ENCODE peak calls at places on chromosomes 3 and 15, in nine cellular contexts. O is H9, U is psoas muscle, L is HCT116, N is iPS DF 6.9, X is thoracic aorta, S is endothelial cell of umbilical vein, C is gastrocnemius medialis, J is substantia nigra. H is an unnamed sample.

GRCh38 chr3:74009961-74010859 is 385.5 kb upstream of the PDZRN3 start:
- DNase-seq in O (no peak), U (no peak), L (no peak), N (no peak), X (no peak), S (no peak), C (no peak), J (no peak), H (no peak)

GRCh38 chr3:109818081-109818480 is 480.7 kb upstream of the DPPA4 start:
- DNase-seq in O (no peak), U (no peak), L (no peak), N (no peak), X (no peak), S (no peak), C (no peak), J (no peak), H (no peak)

GRCh38 chr3:123791898-123792297 is 92.2 kb downstream of the MYLK start:
- DNase-seq in O (no peak), U (no peak), L (no peak), N (no peak), X (no peak), S (peak), C (no peak), J (no peak), H (no peak)

GRCh38 chr15:66388057-66388363 is 1.3 kb downstream of the MAP2K1 start:
- DNase-seq in O (no peak), U (no peak), L (no peak), N (no peak), X (no peak), S (no peak), C (no peak), J (no peak), H (no peak)

GRCh38 chr3:9130318-9131110 is 118.9 kb downstream of the SRGAP3 start:
- DNase-seq in O (no peak), U (no peak), L (no peak), N (no peak), X (no peak), S (no peak), C (no peak), J (no peak), H (no peak)

GRCh38 chr15:101397521-101398003 is 91.9 kb downstream of the PCSK6 start:
- DNase-seq in O (peak), U (no peak), L (no peak), N (no peak), X (no peak), S (no peak), C (no peak), J (no peak), H (peak)

GRCh38 chr3:186998937-186999368 is 68.6 kb downstream of the ST6GAL1 start:
- DNase-seq in O (peak), U (no peak), L (no peak), N (peak), X (no peak), S (no peak), C (no peak), J (no peak), H (no peak)

GRCh38 chr15:55535436-55535835 is 27.4 kb upstream of the DNAAF4 start:
- DNase-seq in O (no peak), U (no peak), L (no peak), N (no peak), X (no peak), S (no peak), C (no peak), J (no peak), H (no peak)

GRCh38 chr3:8607285-8608040 is 37.1 kb downstream of the SSUH2 start:
- DNase-seq in O (peak), U (peak), L (peak), N (no peak), X (no peak), S (peak), C (peak), J (peak), H (no peak)

GRCh38 chr15:45618813-45619212 is 16.0 kb upstream of the SQOR start:
- DNase-seq in O (no peak), U (no peak), L (no peak), N (no peak), X (no peak), S (no peak), C (no peak), J (no peak), H (no peak)

GRCh38 chr3:37652405-37652804 is 209.3 kb upstream of the CTDSPL start:
- DNase-seq in O (no peak), U (no peak), L (no peak), N (no peak), X (no peak), S (no peak), C (no peak), J (no peak), H (no peak)
- H3K27ac ChIP-seq in O (no peak), U (no peak), L (no peak), N (no peak), X (peak), S (no peak), C (no peak), J (no peak), H (no peak)

DNA sequence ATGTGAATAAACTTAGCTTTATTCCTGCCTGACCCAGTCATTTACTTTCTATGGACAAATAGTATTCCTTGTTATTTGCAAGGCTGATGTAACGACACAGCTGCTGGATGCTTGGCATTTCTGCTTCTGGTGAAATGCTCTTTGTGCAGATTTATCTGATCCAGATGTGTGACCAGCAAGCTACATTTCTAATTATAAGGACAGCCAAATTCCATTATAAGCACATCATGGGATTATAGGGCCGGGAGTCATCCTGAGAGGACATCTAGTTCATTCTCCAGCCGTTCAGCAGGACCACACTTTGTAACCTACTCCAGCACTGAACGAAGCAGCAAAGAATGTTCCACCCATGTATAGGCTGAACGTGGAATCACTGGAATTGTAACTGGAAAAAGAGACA is 42.9 kb downstream of the FNDC3B start:
- DNase-seq in O (no peak), U (peak), L (no peak), N (no peak), X (no peak), S (no peak), C (peak), J (no peak), H (peak)
- H3K27ac ChIP-seq in O (no peak), U (peak), L (no peak), N (no peak), X (peak), S (no peak), C (peak), J (no peak), H (peak)

DNA sequence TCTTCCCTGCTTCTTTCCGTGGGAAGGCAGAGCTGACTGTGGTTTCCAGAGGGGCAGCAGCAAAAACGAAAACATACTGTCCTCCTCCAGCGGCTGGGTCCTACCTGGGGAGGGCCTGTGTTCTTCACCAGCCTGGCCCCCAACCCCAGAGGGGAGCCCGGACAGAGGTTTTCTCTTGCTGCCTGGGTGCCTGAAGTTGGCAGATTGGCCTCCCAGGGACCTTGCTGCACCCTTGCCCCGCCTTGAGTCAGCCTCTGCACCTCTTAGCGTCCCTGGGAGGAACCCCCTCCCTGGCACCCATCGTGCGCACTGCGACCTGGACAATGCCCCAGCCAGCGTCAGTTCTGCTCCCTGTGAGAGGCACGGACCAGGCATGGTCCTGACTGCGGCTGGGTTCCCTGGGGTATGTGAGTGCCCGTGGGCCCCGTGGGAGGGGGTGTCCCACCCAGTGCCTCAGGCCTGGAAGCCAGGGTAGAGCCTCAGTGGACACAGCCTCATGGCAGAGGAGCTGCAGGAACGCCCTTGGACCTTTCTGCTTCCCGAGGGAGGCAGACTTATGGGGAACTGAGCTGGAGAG is 56.8 kb upstream of the PRR23E start:
- DNase-seq in O (no peak), U (no peak), L (no peak), N (no peak), X (no peak), S (no peak), C (no peak), J (no peak), H (no peak)
- H3K27ac ChIP-seq in O (no peak), U (peak), L (no peak), N (no peak), X (no peak), S (no peak), C (no peak), J (no peak), H (no peak)

GRCh38 chr3:46942481-46943236 is 33.9 kb downstream of the CCDC12 start:
- DNase-seq in O (no peak), U (no peak), L (no peak), N (no peak), X (no peak), S (no peak), C (no peak), J (no peak), H (no peak)
- H3K27ac ChIP-seq in O (no peak), U (peak), L (no peak), N (no peak), X (no peak), S (peak), C (peak), J (no peak), H (no peak)

GRCh38 chr3:120418446-120418845 is 32.3 kb downstream of the FSTL1 start:
- DNase-seq in O (no peak), U (no peak), L (no peak), N (no peak), X (no peak), S (no peak), C (no peak), J (no peak), H (no peak)

GRCh38 chr3:120418866-120419490 is 31.8 kb downstream of the FSTL1 start:
- DNase-seq in O (peak), U (no peak), L (peak), N (peak), X (no peak), S (peak), C (no peak), J (peak), H (no peak)

GRCh38 chr3:120420360-120420759 is 30.4 kb downstream of the FSTL1 start:
- DNase-seq in O (no peak), U (no peak), L (no peak), N (no peak), X (no peak), S (no peak), C (no peak), J (no peak), H (no peak)

GRCh38 chr3:120420855-120421570 is 29.8 kb downstream of the FSTL1 start:
- DNase-seq in O (no peak), U (no peak), L (no peak), N (no peak), X (no peak), S (peak), C (no peak), J (no peak), H (peak)

GRCh38 chr3:120419797-120420196 is 31.0 kb downstream of the FSTL1 start:
- DNase-seq in O (no peak), U (no peak), L (no peak), N (no peak), X (no peak), S (no peak), C (no peak), J (no peak), H (no peak)
- H3K27ac ChIP-seq in O (no peak), U (peak), L (no peak), N (no peak), X (peak), S (no peak), C (peak), J (peak), H (no peak)

GRCh38 chr15:74778599-74778970 is 3.3 kb upstream of the CSK start:
- DNase-seq in O (no peak), U (no peak), L (no peak), N (no peak), X (no peak), S (no peak), C (no peak), J (no peak), H (no peak)

GRCh38 chr15:74780983-74781672 is 752 bp upstream of the CSK start:
- DNase-seq in O (no peak), U (no peak), L (no peak), N (no peak), X (no peak), S (no peak), C (no peak), J (no peak), H (no peak)

GRCh38 chr15:74777769-74778598 is 3.9 kb upstream of the CSK start:
- DNase-seq in O (no peak), U (no peak), L (no peak), N (no peak), X (no peak), S (no peak), C (no peak), J (no peak), H (no peak)

GRCh38 chr15:74780523-74780982 is 1.3 kb upstream of the CSK start:
- DNase-seq in O (no peak), U (no peak), L (no peak), N (no peak), X (no peak), S (no peak), C (no peak), J (no peak), H (no peak)

DNA sequence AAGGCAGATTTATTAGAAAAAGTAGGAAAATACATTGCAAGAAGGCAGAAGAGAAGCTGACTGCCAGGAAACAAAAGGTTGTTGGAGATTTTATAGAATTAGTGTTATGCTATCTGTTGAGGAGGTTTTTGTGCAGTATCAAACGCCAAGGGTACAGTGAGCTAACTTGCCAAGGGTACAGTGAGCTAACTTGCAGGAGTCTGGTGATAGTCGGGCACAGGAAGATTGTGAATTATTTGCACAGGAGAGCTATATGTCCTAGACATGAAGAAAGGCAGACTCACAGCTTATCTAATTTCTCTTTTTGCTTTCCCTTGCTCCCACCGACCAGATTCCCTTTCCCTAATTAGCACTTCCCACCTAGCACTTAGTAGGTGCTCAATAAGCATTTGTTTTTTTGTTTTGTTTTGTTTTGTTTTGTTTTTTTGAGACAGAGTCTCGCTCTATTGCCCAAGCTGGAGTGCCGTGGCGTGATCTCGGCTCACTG is 2.7 kb upstream of the CSK start:
- DNase-seq in O (no peak), U (no peak), L (no peak), N (no peak), X (no peak), S (no peak), C (no peak), J (no peak), H (no peak)
- H3K27ac ChIP-seq in O (no peak), U (no peak), L (no peak), N (no peak), X (no peak), S (no peak), C (no peak), J (no peak), H (no peak)

GRCh38 chr15:32859996-32860395 is 142.2 kb downstream of the GREM1 start:
- DNase-seq in O (no peak), U (no peak), L (no peak), N (no peak), X (no peak), S (no peak), C (no peak), J (no peak), H (no peak)
- H3K27ac ChIP-seq in O (no peak), U (no peak), L (no peak), N (no peak), X (no peak), S (no peak), C (no peak), J (no peak), H (no peak)

DNA sequence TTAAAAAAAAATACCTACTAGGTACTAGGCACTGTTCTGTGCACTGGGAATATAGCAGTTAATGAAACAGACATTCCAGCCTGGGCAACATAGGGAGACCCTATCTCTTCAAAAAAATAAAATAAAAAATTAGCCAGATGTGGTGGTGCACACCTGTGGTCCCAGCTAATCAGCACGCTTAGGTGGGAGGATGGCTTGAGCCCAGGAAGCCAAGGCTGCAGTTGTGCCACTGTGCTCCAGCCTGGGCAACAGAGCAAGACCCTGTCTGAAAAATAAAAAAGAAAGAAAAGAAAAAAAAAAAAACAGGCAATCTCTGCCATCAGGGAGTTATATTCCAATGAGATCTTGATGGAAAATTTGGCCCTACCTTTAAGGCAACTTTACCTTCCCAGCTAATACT is 115.1 kb upstream of the FLNB start:
- DNase-seq in O (no peak), U (no peak), L (no peak), N (no peak), X (no peak), S (no peak), C (no peak), J (no peak), H (no peak)
- H3K27ac ChIP-seq in O (no peak), U (peak), L (no peak), N (no peak), X (peak), S (no peak), C (peak), J (no peak), H (no peak)

GRCh38 chr3:71497367-71497925 is 86.1 kb downstream of the FOXP1 start:
- DNase-seq in O (peak), U (no peak), L (no peak), N (no peak), X (no peak), S (no peak), C (no peak), J (no peak), H (no peak)

GRCh38 chr3:71498543-71498942 is 85.0 kb downstream of the FOXP1 start:
- DNase-seq in O (no peak), U (no peak), L (no peak), N (no peak), X (no peak), S (no peak), C (no peak), J (no peak), H (no peak)

GRCh38 chr3:71493372-71493771 is 90.2 kb downstream of the FOXP1 start:
- DNase-seq in O (no peak), U (no peak), L (no peak), N (no peak), X (no peak), S (no peak), C (no peak), J (no peak), H (peak)

GRCh38 chr3:71498053-71498452 is 85.5 kb downstream of the FOXP1 start:
- DNase-seq in O (peak), U (no peak), L (no peak), N (no peak), X (no peak), S (no peak), C (no peak), J (no peak), H (no peak)

GRCh38 chr3:71495708-71496472 is 87.6 kb downstream of the FOXP1 start:
- DNase-seq in O (peak), U (no peak), L (no peak), N (no peak), X (no peak), S (no peak), C (no peak), J (no peak), H (peak)
- H3K27ac ChIP-seq in O (no peak), U (no peak), L (no peak), N (no peak), X (peak), S (no peak), C (no peak), J (no peak), H (peak)

H was measured in SJSA1.